ENCODE peak calls at places on chromosomes 12 and 14, in ten cellular contexts. One of them, this sample, is unnamed.

GRCh38 chr12:49055978-49056754 is 4.4 kb downstream of the KMT2D start:
- DNase-seq in NCI-H1092: no peak
- DNase-seq in Calu3: peak
- DNase-seq in K562: peak
- DNase-seq in lower lobe of right lung: peak
- DNase-seq in hippocampal formation: peak
- DNase-seq in fibroblast of the conjunctiva: peak
- DNase-seq in fibroblast of pulmonary artery: peak
- DNase-seq in NCI-H2029: peak
- DNase-seq in islet precursor cell: peak
- DNase-seq in this sample: peak

GRCh38 chr14:74852922-74853530 is 22.9 kb downstream of the PROX2 start:
- DNase-seq in NCI-H1092: no peak
- DNase-seq in Calu3: no peak
- DNase-seq in K562: no peak
- DNase-seq in lower lobe of right lung: no peak
- DNase-seq in hippocampal formation: no peak
- DNase-seq in fibroblast of the conjunctiva: peak
- DNase-seq in fibroblast of pulmonary artery: peak
- DNase-seq in NCI-H2029: no peak
- DNase-seq in islet precursor cell: no peak
- DNase-seq in this sample: peak

GRCh38 chr12:48037267-48037915 is 33.1 kb upstream of the COL2A1 start:
- DNase-seq in NCI-H1092: no peak
- DNase-seq in Calu3: no peak
- DNase-seq in K562: peak
- DNase-seq in lower lobe of right lung: no peak
- DNase-seq in hippocampal formation: no peak
- DNase-seq in fibroblast of the conjunctiva: no peak
- DNase-seq in fibroblast of pulmonary artery: peak
- DNase-seq in NCI-H2029: no peak
- DNase-seq in islet precursor cell: peak
- DNase-seq in this sample: no peak

GRCh38 chr14:73613046-73613383 is 698 bp downstream of the ACOT6 start:
- DNase-seq in NCI-H1092: no peak
- DNase-seq in Calu3: no peak
- DNase-seq in K562: no peak
- DNase-seq in lower lobe of right lung: no peak
- DNase-seq in hippocampal formation: no peak
- DNase-seq in fibroblast of the conjunctiva: no peak
- DNase-seq in fibroblast of pulmonary artery: no peak
- DNase-seq in NCI-H2029: no peak
- DNase-seq in islet precursor cell: no peak
- DNase-seq in this sample: no peak

GRCh38 chr14:81388236-81388801 is 11.8 kb downstream of the STON2 start:
- DNase-seq in NCI-H1092: no peak
- DNase-seq in Calu3: no peak
- DNase-seq in K562: no peak
- DNase-seq in lower lobe of right lung: no peak
- DNase-seq in hippocampal formation: no peak
- DNase-seq in fibroblast of the conjunctiva: no peak
- DNase-seq in fibroblast of pulmonary artery: no peak
- DNase-seq in NCI-H2029: no peak
- DNase-seq in islet precursor cell: no peak
- DNase-seq in this sample: no peak

GRCh38 chr14:31927348-31927826 is 149.7 kb upstream of the ARHGAP5 start:
- DNase-seq in NCI-H1092: no peak
- DNase-seq in Calu3: peak
- DNase-seq in K562: no peak
- DNase-seq in lower lobe of right lung: no peak
- DNase-seq in hippocampal formation: no peak
- DNase-seq in fibroblast of the conjunctiva: peak
- DNase-seq in fibroblast of pulmonary artery: peak
- DNase-seq in NCI-H2029: no peak
- DNase-seq in islet precursor cell: peak
- DNase-seq in this sample: no peak

GRCh38 chr12:12715128-12715458 is 2.1 kb upstream of the CDKN1B start:
- DNase-seq in NCI-H1092: no peak
- DNase-seq in Calu3: no peak
- DNase-seq in K562: no peak
- DNase-seq in lower lobe of right lung: no peak
- DNase-seq in hippocampal formation: no peak
- DNase-seq in fibroblast of the conjunctiva: no peak
- DNase-seq in fibroblast of pulmonary artery: no peak
- DNase-seq in NCI-H2029: no peak
- DNase-seq in islet precursor cell: no peak
- DNase-seq in this sample: no peak

GRCh38 chr12:50375802-50376201 is 20.6 kb downstream of the FAM186A start:
- DNase-seq in NCI-H1092: no peak
- DNase-seq in Calu3: no peak
- DNase-seq in K562: no peak
- DNase-seq in lower lobe of right lung: no peak
- DNase-seq in hippocampal formation: no peak
- DNase-seq in fibroblast of the conjunctiva: no peak
- DNase-seq in fibroblast of pulmonary artery: no peak
- DNase-seq in NCI-H2029: no peak
- DNase-seq in islet precursor cell: peak
- DNase-seq in this sample: no peak

GRCh38 chr12:55845785-55846496 is 3.2 kb upstream of the MMP19 start:
- DNase-seq in NCI-H1092: no peak
- DNase-seq in Calu3: no peak
- DNase-seq in K562: no peak
- DNase-seq in lower lobe of right lung: no peak
- DNase-seq in hippocampal formation: no peak
- DNase-seq in fibroblast of the conjunctiva: no peak
- DNase-seq in fibroblast of pulmonary artery: no peak
- DNase-seq in NCI-H2029: no peak
- DNase-seq in islet precursor cell: peak
- DNase-seq in this sample: no peak

GRCh38 chr12:103769240-103769945 is 71.6 kb downstream of the NT5DC3 start:
- DNase-seq in NCI-H1092: no peak
- DNase-seq in Calu3: no peak
- DNase-seq in K562: no peak
- DNase-seq in lower lobe of right lung: no peak
- DNase-seq in hippocampal formation: no peak
- DNase-seq in fibroblast of the conjunctiva: no peak
- DNase-seq in fibroblast of pulmonary artery: no peak
- DNase-seq in NCI-H2029: no peak
- DNase-seq in islet precursor cell: no peak
- DNase-seq in this sample: no peak

GRCh38 chr12:121809712-121810116 is 5.9 kb downstream of the SETD1B start:
- DNase-seq in NCI-H1092: no peak
- DNase-seq in Calu3: no peak
- DNase-seq in K562: no peak
- DNase-seq in lower lobe of right lung: peak
- DNase-seq in hippocampal formation: no peak
- DNase-seq in fibroblast of the conjunctiva: no peak
- DNase-seq in fibroblast of pulmonary artery: no peak
- DNase-seq in NCI-H2029: no peak
- DNase-seq in islet precursor cell: no peak
- DNase-seq in this sample: no peak

GRCh38 chr14:53850714-53851296 is 105.8 kb downstream of the BMP4 start:
- DNase-seq in NCI-H1092: no peak
- DNase-seq in Calu3: no peak
- DNase-seq in K562: no peak
- DNase-seq in lower lobe of right lung: no peak
- DNase-seq in hippocampal formation: no peak
- DNase-seq in fibroblast of the conjunctiva: peak
- DNase-seq in fibroblast of pulmonary artery: peak
- DNase-seq in NCI-H2029: no peak
- DNase-seq in islet precursor cell: no peak
- DNase-seq in this sample: no peak

GRCh38 chr14:104982548-104983230 is 2.9 kb upstream of the CLBA1 start:
- DNase-seq in NCI-H1092: no peak
- DNase-seq in Calu3: no peak
- DNase-seq in K562: no peak
- DNase-seq in lower lobe of right lung: peak
- DNase-seq in hippocampal formation: no peak
- DNase-seq in fibroblast of the conjunctiva: no peak
- DNase-seq in fibroblast of pulmonary artery: no peak
- DNase-seq in NCI-H2029: no peak
- DNase-seq in islet precursor cell: peak
- DNase-seq in this sample: no peak

GRCh38 chr12:128867466-128867865 is 14.2 kb downstream of the GLT1D1 start:
- DNase-seq in NCI-H1092: no peak
- DNase-seq in Calu3: no peak
- DNase-seq in K562: no peak
- DNase-seq in lower lobe of right lung: no peak
- DNase-seq in hippocampal formation: no peak
- DNase-seq in fibroblast of the conjunctiva: no peak
- DNase-seq in fibroblast of pulmonary artery: no peak
- DNase-seq in NCI-H2029: no peak
- DNase-seq in islet precursor cell: no peak
- DNase-seq in this sample: no peak

GRCh38 chr12:91276529-91276928 is 93.9 kb upstream of the DCN start:
- DNase-seq in NCI-H1092: no peak
- DNase-seq in Calu3: no peak
- DNase-seq in K562: no peak
- DNase-seq in lower lobe of right lung: no peak
- DNase-seq in hippocampal formation: no peak
- DNase-seq in fibroblast of the conjunctiva: no peak
- DNase-seq in fibroblast of pulmonary artery: no peak
- DNase-seq in NCI-H2029: no peak
- DNase-seq in islet precursor cell: no peak
- DNase-seq in this sample: no peak

GRCh38 chr12:113468365-113469223 is 3.1 kb downstream of the LHX5 start:
- DNase-seq in NCI-H1092: no peak
- DNase-seq in Calu3: no peak
- DNase-seq in K562: no peak
- DNase-seq in lower lobe of right lung: no peak
- DNase-seq in hippocampal formation: no peak
- DNase-seq in fibroblast of the conjunctiva: no peak
- DNase-seq in fibroblast of pulmonary artery: no peak
- DNase-seq in NCI-H2029: peak
- DNase-seq in islet precursor cell: peak
- DNase-seq in this sample: no peak

GRCh38 chr12:92810370-92810769 is 107.6 kb downstream of the PLEKHG7 start:
- DNase-seq in NCI-H1092: no peak
- DNase-seq in Calu3: no peak
- DNase-seq in K562: no peak
- DNase-seq in lower lobe of right lung: no peak
- DNase-seq in hippocampal formation: no peak
- DNase-seq in fibroblast of the conjunctiva: no peak
- DNase-seq in fibroblast of pulmonary artery: no peak
- DNase-seq in NCI-H2029: no peak
- DNase-seq in islet precursor cell: no peak
- DNase-seq in this sample: no peak

This sample was measured in LNCaP clone FGC.